ENCODE peak calls at places on chromosome 11, in four cellular contexts. One of them, this sample, is unnamed.

GRCh38 chr11:128575956-128576340 is 11.4 kb downstream of the ETS1 start:
- DNase-seq in pancreas: no peak
- DNase-seq in HepG2: no peak
- DNase-seq in body of pancreas: peak
- DNase-seq in this sample: peak

GRCh38 chr11:128488471-128488870 is 98.9 kb downstream of the ETS1 start:
- DNase-seq in pancreas: no peak
- DNase-seq in HepG2: no peak
- DNase-seq in body of pancreas: no peak
- DNase-seq in this sample: no peak

GRCh38 chr11:12744831-12745502 is 70.7 kb downstream of the TEAD1 start:
- DNase-seq in HepG2: no peak
- DNase-seq in body of pancreas: no peak
- DNase-seq in pancreas: no peak
- DNase-seq in this sample: peak

GRCh38 chr11:46889689-46890475 is 28.5 kb downstream of the LRP4 start:
- DNase-seq in HepG2: peak
- DNase-seq in body of pancreas: peak
- DNase-seq in pancreas: peak
- DNase-seq in this sample: peak

GRCh38 chr11:105588001-105588400 is 21.9 kb upstream of the GRIA4 start:
- DNase-seq in pancreas: no peak
- DNase-seq in HepG2: no peak
- DNase-seq in body of pancreas: no peak
- DNase-seq in this sample: no peak

GRCh38 chr11:67026941-67027340 is 4.0 kb downstream of the SYT12 start:
- DNase-seq in HepG2: no peak
- DNase-seq in pancreas: no peak
- DNase-seq in body of pancreas: no peak
- DNase-seq in this sample: no peak

GRCh38 chr11:63599211-63600122 is 14.8 kb downstream of the PLAAT3 start:
- DNase-seq in pancreas: no peak
- DNase-seq in HepG2: no peak
- DNase-seq in body of pancreas: no peak
- DNase-seq in this sample: no peak

GRCh38 chr11:16191852-16192240 is 164.5 kb downstream of the SOX6 start:
- DNase-seq in pancreas: no peak
- DNase-seq in body of pancreas: no peak
- DNase-seq in HepG2: no peak
- DNase-seq in this sample: no peak

GRCh38 chr11:57598831-57599155 is 1.3 kb downstream of the SERPING1 start:
- DNase-seq in body of pancreas: no peak
- DNase-seq in HepG2: no peak
- DNase-seq in pancreas: no peak
- DNase-seq in this sample: no peak

GRCh38 chr11:35082322-35083180 is 56.4 kb upstream of the CD44 start:
- DNase-seq in HepG2: no peak
- DNase-seq in pancreas: peak
- DNase-seq in body of pancreas: peak
- DNase-seq in this sample: peak

GRCh38 chr11:122038543-122038942 is 77.5 kb downstream of the BLID start:
- DNase-seq in pancreas: no peak
- DNase-seq in HepG2: no peak
- DNase-seq in body of pancreas: no peak
- DNase-seq in this sample: no peak

GRCh38 chr11:77199346-77199745 is 71.3 kb downstream of the MYO7A start:
- DNase-seq in body of pancreas: no peak
- DNase-seq in HepG2: no peak
- DNase-seq in pancreas: no peak
- DNase-seq in this sample: no peak

GRCh38 chr11:40306938-40307548 is 1152.4 kb downstream of the LRRC4C start:
- DNase-seq in body of pancreas: no peak
- DNase-seq in HepG2: peak
- DNase-seq in pancreas: no peak
- DNase-seq in this sample: no peak

GRCh38 chr11:68714047-68714856 is 29.9 kb downstream of the GAL start:
- DNase-seq in body of pancreas: no peak
- DNase-seq in HepG2: no peak
- DNase-seq in pancreas: no peak
- DNase-seq in this sample: no peak

GRCh38 chr11:34680918-34681554 is 60.1 kb downstream of the EHF start:
- DNase-seq in body of pancreas: no peak
- DNase-seq in HepG2: peak
- DNase-seq in pancreas: no peak
- DNase-seq in this sample: no peak

GRCh38 chr11:107384136-107384535 is 73.5 kb downstream of the CWF19L2 start:
- DNase-seq in pancreas: no peak
- DNase-seq in HepG2: no peak
- DNase-seq in body of pancreas: no peak
- DNase-seq in this sample: no peak

GRCh38 chr11:13329670-13330401 is 52.2 kb downstream of the BMAL1 start:
- DNase-seq in pancreas: no peak
- DNase-seq in HepG2: no peak
- DNase-seq in body of pancreas: no peak
- DNase-seq in this sample: no peak

GRCh38 chr11:72441647-72442267 is 7.4 kb upstream of the CLPB start:
- DNase-seq in body of pancreas: no peak
- DNase-seq in pancreas: no peak
- DNase-seq in HepG2: no peak
- DNase-seq in this sample: no peak

GRCh38 chr11:120555433-120555773 is 43.9 kb downstream of the GRIK4 start:
- DNase-seq in HepG2: no peak
- DNase-seq in pancreas: no peak
- DNase-seq in body of pancreas: no peak
- DNase-seq in this sample: no peak

GRCh38 chr11:1025410-1026162 is 10.9 kb downstream of the MUC6 start:
- DNase-seq in HepG2: no peak
- DNase-seq in pancreas: no peak
- DNase-seq in body of pancreas: no peak
- DNase-seq in this sample: no peak

GRCh38 chr11:8332196-8332595 is 68.5 kb upstream of the LMO1 start:
- DNase-seq in pancreas: no peak
- DNase-seq in HepG2: no peak
- DNase-seq in body of pancreas: no peak
- DNase-seq in this sample: no peak

GRCh38 chr11:93542753-93543246 is 391 bp downstream of the SMCO4 start:
- DNase-seq in body of pancreas: no peak
- DNase-seq in pancreas: peak
- DNase-seq in HepG2: no peak
- DNase-seq in this sample: no peak

GRCh38 chr11:26297179-26297970 is 34.6 kb upstream of the ANO3 start:
- DNase-seq in HepG2: peak
- DNase-seq in pancreas: no peak
- DNase-seq in body of pancreas: no peak
- DNase-seq in this sample: no peak

GRCh38 chr11:133919330-133920108 is 37.2 kb downstream of the IGSF9B start:
- DNase-seq in pancreas: no peak
- DNase-seq in body of pancreas: no peak
- DNase-seq in HepG2: no peak
- DNase-seq in this sample: no peak

GRCh38 chr11:2401436-2401984 is 960 bp downstream of the TSSC4 start:
- DNase-seq in pancreas: no peak
- DNase-seq in HepG2: peak
- DNase-seq in body of pancreas: no peak
- DNase-seq in this sample: no peak

GRCh38 chr11:31340903-31341572 is 28.5 kb downstream of the DCDC1 start:
- DNase-seq in pancreas: no peak
- DNase-seq in HepG2: peak
- DNase-seq in body of pancreas: peak
- DNase-seq in this sample: no peak

GRCh38 chr11:63913866-63914830 is 2.8 kb downstream of the RCOR2 start:
- DNase-seq in pancreas: no peak
- DNase-seq in HepG2: no peak
- DNase-seq in body of pancreas: no peak
- DNase-seq in this sample: no peak

GRCh38 chr11:88016392-88017020 is 158.7 kb downstream of the RAB38 start:
- DNase-seq in HepG2: peak
- DNase-seq in body of pancreas: peak
- DNase-seq in pancreas: peak
- DNase-seq in this sample: peak

GRCh38 chr11:42772886-42773285 is 538.9 kb upstream of the API5 start:
- DNase-seq in pancreas: no peak
- DNase-seq in body of pancreas: no peak
- DNase-seq in HepG2: no peak
- DNase-seq in this sample: no peak

GRCh38 chr11:42764936-42765335 is 546.9 kb upstream of the API5 start:
- DNase-seq in HepG2: no peak
- DNase-seq in body of pancreas: no peak
- DNase-seq in pancreas: no peak
- DNase-seq in this sample: no peak

GRCh38 chr11:42766191-42766590 is 545.6 kb upstream of the API5 start:
- DNase-seq in pancreas: no peak
- DNase-seq in body of pancreas: no peak
- DNase-seq in HepG2: no peak
- DNase-seq in this sample: no peak

GRCh38 chr11:42768576-42768975 is 543.2 kb upstream of the API5 start:
- DNase-seq in HepG2: no peak
- DNase-seq in pancreas: no peak
- DNase-seq in body of pancreas: no peak
- DNase-seq in this sample: no peak

DNA sequence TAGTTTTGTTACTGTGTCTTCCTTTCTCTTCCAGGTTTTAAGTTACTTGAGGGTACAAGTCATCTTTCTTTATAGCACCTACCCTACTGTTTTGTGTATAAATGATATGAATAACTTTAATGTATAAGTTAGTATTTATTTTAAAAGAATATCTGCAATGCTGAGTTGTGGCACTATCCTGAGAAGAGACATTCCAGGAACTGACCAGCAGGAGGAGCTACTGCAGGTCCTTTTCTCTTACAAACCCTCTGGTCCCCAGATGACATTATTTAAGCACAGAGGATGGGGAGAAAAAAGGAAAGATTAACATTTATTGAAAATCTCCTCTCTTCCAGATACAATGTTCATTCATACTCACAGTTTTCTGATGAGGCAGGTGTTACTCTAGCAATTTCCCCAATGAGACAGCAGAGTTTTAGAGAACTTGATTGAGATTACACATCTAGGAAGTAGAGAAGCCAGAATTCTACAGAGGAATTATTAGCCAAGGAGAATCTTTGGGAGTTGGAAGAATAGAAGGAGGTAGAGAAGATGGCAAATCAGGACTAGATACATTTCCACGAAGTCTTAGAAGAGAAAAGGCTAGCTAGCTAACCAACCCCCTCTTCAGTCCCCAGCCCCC is 541.2 kb upstream of the API5 start:
- DNase-seq in HepG2: peak
- DNase-seq in body of pancreas: peak
- DNase-seq in pancreas: no peak
- DNase-seq in this sample: peak
- TF ChIP-seq CTCF in HepG2: peak
- TF ChIP-seq CTCF in body of pancreas: peak
- TF ChIP-seq CTCF in pancreas: peak
- TF ChIP-seq CTCF in this sample: peak

DNA sequence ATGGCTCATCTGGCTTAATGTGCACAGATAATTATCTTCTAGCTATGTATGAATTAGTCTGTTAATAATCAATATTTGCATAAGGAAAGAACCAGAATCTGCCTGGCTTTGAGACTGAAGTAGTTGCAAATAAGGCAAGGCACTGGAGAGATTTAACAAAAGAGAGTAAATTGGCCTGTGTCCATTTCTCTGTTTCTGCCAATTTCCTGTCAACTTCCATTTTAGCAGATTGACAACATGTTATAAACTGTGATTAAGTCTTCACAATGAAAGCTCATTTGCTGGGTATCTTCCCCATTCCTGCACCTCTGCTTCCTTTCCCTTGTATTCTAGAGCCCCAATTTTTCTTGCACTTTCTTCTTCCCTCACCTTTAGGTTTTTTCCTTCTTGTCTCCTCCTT is 5.3 kb upstream of the TMEM123 start:
- DNase-seq in pancreas: no peak
- DNase-seq in body of pancreas: no peak
- DNase-seq in HepG2: no peak
- DNase-seq in this sample: no peak
- H3K27ac ChIP-seq in pancreas: no peak
- H3K27ac ChIP-seq in body of pancreas: no peak
- H3K27ac ChIP-seq in HepG2: no peak
- H3K27ac ChIP-seq in this sample: no peak

DNA sequence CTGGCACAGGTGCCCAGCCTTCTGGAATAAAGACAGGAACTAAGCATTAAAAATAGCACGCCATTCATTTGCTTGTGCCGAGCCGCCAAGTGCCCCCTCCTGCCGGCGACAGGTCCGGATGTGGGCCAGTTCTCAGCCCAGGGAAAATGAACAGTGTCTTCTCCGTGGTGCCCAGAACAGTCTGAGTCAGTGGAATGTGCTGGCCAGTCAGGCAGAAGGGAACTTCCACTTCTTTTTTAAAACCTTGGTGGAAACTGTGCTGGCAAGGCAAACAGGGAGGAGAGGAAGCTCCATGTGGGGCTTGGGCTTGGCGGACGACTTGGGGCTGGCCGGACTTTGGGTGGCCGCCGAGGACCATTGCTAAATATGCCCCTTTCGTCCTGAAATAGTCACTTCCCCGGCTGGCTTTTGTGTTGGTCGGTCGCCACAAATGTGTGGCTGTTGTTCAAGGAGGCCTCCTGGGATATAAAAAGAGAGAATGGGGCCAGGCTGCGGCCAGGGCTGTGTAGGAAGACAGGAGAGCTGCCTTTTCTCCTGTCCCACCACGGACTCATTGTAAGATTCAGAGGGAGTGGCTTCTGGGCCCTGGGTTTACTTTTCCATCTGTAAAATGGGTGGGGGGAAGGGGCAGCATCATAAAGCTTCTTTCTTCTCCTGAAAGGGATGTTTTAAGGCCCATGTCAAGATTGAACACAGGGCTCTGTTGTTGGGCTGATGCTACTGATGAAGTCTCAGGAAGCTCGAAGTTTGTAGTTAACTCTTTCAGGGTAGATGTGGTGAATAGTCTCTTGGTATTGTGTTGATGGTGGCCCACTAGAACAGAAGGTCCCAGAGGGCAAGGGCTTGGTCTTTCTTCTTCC is 101.0 kb downstream of the PTPRJ start:
- DNase-seq in pancreas: no peak
- DNase-seq in body of pancreas: peak
- DNase-seq in HepG2: no peak
- DNase-seq in this sample: peak
- H3K4me3 ChIP-seq in pancreas: no peak
- H3K4me3 ChIP-seq in body of pancreas: no peak
- H3K4me3 ChIP-seq in HepG2: no peak
- H3K4me3 ChIP-seq in this sample: peak

DNA sequence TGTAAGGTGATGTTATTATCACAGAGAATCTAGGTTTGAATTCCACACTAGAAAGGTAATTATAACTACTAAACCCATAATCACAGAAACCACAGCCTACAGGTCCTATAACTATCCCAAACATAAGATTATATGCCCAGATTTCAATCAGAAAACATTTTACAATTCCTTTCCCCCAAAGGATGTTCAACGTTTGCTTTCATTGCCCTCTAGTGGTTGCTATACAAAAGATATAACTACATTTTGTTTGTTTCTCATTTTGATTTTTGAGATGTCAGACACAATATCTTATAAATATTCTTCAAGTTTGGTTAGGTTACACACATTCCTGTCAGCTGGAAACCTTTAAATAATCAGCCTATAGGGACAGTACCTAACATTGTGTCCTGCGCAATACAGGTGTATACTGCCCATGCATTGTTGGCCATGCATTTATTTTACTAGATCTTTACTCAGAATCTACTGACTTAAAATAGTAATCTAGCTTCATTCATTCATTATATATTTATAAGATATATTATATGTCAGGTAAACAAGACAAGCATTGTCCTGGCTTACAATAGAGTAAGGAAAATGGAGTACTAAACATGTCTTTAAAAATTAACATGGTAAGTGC is 530.5 kb upstream of the CCDC90B start:
- DNase-seq in body of pancreas: no peak
- DNase-seq in pancreas: no peak
- DNase-seq in HepG2: peak
- DNase-seq in this sample: no peak
- TF ChIP-seq CTCF in body of pancreas: peak
- TF ChIP-seq CTCF in pancreas: no peak
- TF ChIP-seq CTCF in HepG2: peak
- TF ChIP-seq CTCF in this sample: peak